ENCODE peak calls at places on chromosomes 2 and 18, in five cellular contexts. Y is astrocyte of the spinal cord, U is GM12865, A is activated T-helper 1 cell treated with Interleukin-2 at 50 U/mL for 16 hours, V is D341Med. N is an unnamed sample.

GRCh38 chr2:190678444-190679162 is 29.7 kb downstream of the NAB1 start:
- DNase-seq in Y (no peak), U (peak), A (no peak), V (no peak), N (peak)

GRCh38 chr2:37466533-37467230 is 122.3 kb downstream of the QPCT start:
- DNase-seq in Y (peak), U (no peak), A (no peak), V (no peak), N (no peak)

GRCh38 chr18:35005963-35006577 is 35.1 kb upstream of the MAPRE2 start:
- DNase-seq in Y (peak), U (peak), A (no peak), V (peak), N (peak)

GRCh38 chr18:2881088-2881487 is 34.3 kb downstream of the EMILIN2 start:
- DNase-seq in Y (no peak), U (no peak), A (no peak), V (no peak), N (no peak)

GRCh38 chr2:102765061-102765460 is 3.2 kb downstream of the TMEM182 start:
- DNase-seq in Y (no peak), U (no peak), A (no peak), V (no peak), N (no peak)

GRCh38 chr2:127641846-127642510 is 4.0 kb upstream of the GPR17 start:
- DNase-seq in Y (no peak), U (no peak), A (peak), V (no peak), N (no peak)

GRCh38 chr18:10787293-10787901 is 261.6 kb downstream of the NAPG start:
- DNase-seq in Y (peak), U (peak), A (peak), V (peak), N (peak)

GRCh38 chr2:46490521-46491141 is 11.3 kb downstream of the TMEM247 start:
- DNase-seq in Y (peak), U (peak), A (no peak), V (no peak), N (peak)

GRCh38 chr2:154240921-154241379 is 369.2 kb downstream of the GALNT13 start:
- DNase-seq in Y (no peak), U (no peak), A (no peak), V (peak), N (no peak)

GRCh38 chr18:22314406-22314805 is 103.3 kb downstream of the CTAGE1 start:
- DNase-seq in Y (peak), U (no peak), A (no peak), V (no peak), N (no peak)

GRCh38 chr2:233966388-233966787 is 49.2 kb downstream of the TRPM8 start:
- DNase-seq in Y (no peak), U (peak), A (no peak), V (no peak), N (no peak)

GRCh38 chr2:171671867-171672266 is 15.4 kb upstream of the DYNC1I2 start:
- DNase-seq in Y (no peak), U (no peak), A (no peak), V (no peak), N (no peak)

N was measured in GM10248.